ENCODE peak calls at places on chromosomes 12 and 14, in nine cellular contexts. P, C, A, L, E, T, M, I and G are unnamed samples.

GRCh38 chr14:39827901-39828655 is 395.8 kb upstream of the FBXO33 start:
- DNase-seq in P (no peak), C (no peak), A (no peak), L (no peak), E (no peak), T (no peak), M (no peak), I (no peak), G (no peak)

GRCh38 chr12:52121848-52122838 is 42.6 kb downstream of the SMIM41 start:
- DNase-seq in P (peak), C (no peak), A (peak), L (no peak), E (no peak), T (no peak), M (no peak), I (no peak), G (no peak)

GRCh38 chr12:5589055-5589454 is 157.1 kb downstream of the NTF3 start:
- DNase-seq in P (no peak), C (no peak), A (peak), L (no peak), E (no peak), T (no peak), M (no peak), I (no peak), G (no peak)

GRCh38 chr14:32711103-32711680 is 227.5 kb upstream of the NPAS3 start:
- DNase-seq in P (peak), C (no peak), A (peak), L (no peak), E (no peak), T (no peak), M (no peak), I (no peak), G (no peak)

GRCh38 chr12:32302218-32302826 is 97.0 kb upstream of the FGD4 start:
- DNase-seq in P (no peak), C (no peak), A (no peak), L (no peak), E (no peak), T (no peak), M (no peak), I (no peak), G (no peak)

GRCh38 chr12:61525331-61525730 is 734.9 kb upstream of the USP15 start:
- DNase-seq in P (no peak), C (no peak), A (no peak), L (no peak), E (no peak), T (no peak), M (no peak), I (no peak), G (no peak)

GRCh38 chr12:75658826-75659823 is 147.7 kb upstream of the KRR1 start:
- DNase-seq in P (no peak), C (no peak), A (no peak), L (no peak), E (no peak), T (no peak), M (peak), I (peak), G (no peak)

GRCh38 chr12:203462-204260 is 10.3 kb downstream of the SLC6A12 start:
- DNase-seq in P (peak), C (no peak), A (peak), L (no peak), E (no peak), T (no peak), M (no peak), I (no peak), G (no peak)

GRCh38 chr14:22390824-22391461 is 198.1 kb downstream of the DAD1 start:
- DNase-seq in P (peak), C (no peak), A (no peak), L (no peak), E (no peak), T (no peak), M (no peak), I (peak), G (no peak)

GRCh38 chr12:57737467-57738141 is 938 bp downstream of the AGAP2 start:
- DNase-seq in P (no peak), C (no peak), A (peak), L (no peak), E (no peak), T (no peak), M (no peak), I (no peak), G (no peak)

GRCh38 chr12:83461326-83461985 is 774.8 kb downstream of the TMTC2 start:
- DNase-seq in P (no peak), C (no peak), A (no peak), L (no peak), E (no peak), T (no peak), M (peak), I (no peak), G (no peak)

GRCh38 chr12:38151991-38152700 is 164.4 kb upstream of the ALG10B start:
- DNase-seq in P (no peak), C (peak), A (no peak), L (no peak), E (no peak), T (peak), M (no peak), I (no peak), G (peak)

GRCh38 chr14:51119411-51120051 is 24.6 kb upstream of the TRIM9 start:
- DNase-seq in P (no peak), C (no peak), A (no peak), L (no peak), E (no peak), T (no peak), M (no peak), I (no peak), G (no peak)

GRCh38 chr14:79587194-79587593 is 624.1 kb downstream of the DIO2 start:
- DNase-seq in P (no peak), C (no peak), A (no peak), L (no peak), E (no peak), T (no peak), M (no peak), I (no peak), G (no peak)

GRCh38 chr12:113241191-113242017 is 20.1 kb downstream of the TPCN1 start:
- DNase-seq in P (no peak), C (no peak), A (no peak), L (no peak), E (peak), T (no peak), M (peak), I (peak), G (no peak)

GRCh38 chr12:130667421-130667960 is 48.6 kb downstream of the RIMBP2 start:
- DNase-seq in P (no peak), C (no peak), A (no peak), L (no peak), E (no peak), T (no peak), M (no peak), I (no peak), G (no peak)

DNA sequence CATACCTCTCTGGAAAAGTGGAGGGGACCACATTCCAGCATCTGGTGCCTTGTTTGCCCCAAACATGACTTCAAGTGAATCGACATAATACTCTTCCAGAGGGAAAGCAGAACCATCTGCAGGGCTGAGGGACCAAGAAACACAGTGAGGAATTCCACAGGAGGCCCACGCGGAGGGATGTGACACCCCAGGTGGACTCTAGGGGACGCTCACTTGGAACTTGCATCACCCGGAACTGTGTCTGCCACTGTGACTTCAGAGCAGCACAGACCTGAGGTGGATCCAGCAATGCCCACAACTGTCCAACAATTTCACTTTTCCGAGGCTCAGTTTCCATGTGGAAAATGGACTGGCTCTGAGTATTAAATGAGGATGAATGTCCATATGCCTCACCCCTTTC is 14.3 kb upstream of the CLMN start:
- DNase-seq in P (no peak), C (no peak), A (no peak), L (no peak), E (no peak), T (no peak), M (no peak), I (no peak), G (no peak)
- TF ChIP-seq CTCF in P (no peak), C (no peak), A (no peak), L (no peak), E (no peak), T (no peak), M (no peak), I (no peak), G (no peak)

GRCh38 chr12:53737951-53738833 is 10.9 kb upstream of the CALCOCO1 start:
- DNase-seq in P (no peak), C (no peak), A (peak), L (no peak), E (no peak), T (no peak), M (no peak), I (no peak), G (no peak)
- TF ChIP-seq CTCF in P (no peak), C (no peak), A (no peak), L (no peak), E (no peak), T (no peak), M (no peak), I (no peak), G (no peak)

GRCh38 chr14:75426332-75427125 is 1.3 kb upstream of the JDP2 start:
- DNase-seq in P (no peak), C (no peak), A (no peak), L (no peak), E (no peak), T (no peak), M (no peak), I (no peak), G (no peak)
- TF ChIP-seq CTCF in P (no peak), C (no peak), A (no peak), L (no peak), E (no peak), T (no peak), M (no peak), I (no peak), G (no peak)

DNA sequence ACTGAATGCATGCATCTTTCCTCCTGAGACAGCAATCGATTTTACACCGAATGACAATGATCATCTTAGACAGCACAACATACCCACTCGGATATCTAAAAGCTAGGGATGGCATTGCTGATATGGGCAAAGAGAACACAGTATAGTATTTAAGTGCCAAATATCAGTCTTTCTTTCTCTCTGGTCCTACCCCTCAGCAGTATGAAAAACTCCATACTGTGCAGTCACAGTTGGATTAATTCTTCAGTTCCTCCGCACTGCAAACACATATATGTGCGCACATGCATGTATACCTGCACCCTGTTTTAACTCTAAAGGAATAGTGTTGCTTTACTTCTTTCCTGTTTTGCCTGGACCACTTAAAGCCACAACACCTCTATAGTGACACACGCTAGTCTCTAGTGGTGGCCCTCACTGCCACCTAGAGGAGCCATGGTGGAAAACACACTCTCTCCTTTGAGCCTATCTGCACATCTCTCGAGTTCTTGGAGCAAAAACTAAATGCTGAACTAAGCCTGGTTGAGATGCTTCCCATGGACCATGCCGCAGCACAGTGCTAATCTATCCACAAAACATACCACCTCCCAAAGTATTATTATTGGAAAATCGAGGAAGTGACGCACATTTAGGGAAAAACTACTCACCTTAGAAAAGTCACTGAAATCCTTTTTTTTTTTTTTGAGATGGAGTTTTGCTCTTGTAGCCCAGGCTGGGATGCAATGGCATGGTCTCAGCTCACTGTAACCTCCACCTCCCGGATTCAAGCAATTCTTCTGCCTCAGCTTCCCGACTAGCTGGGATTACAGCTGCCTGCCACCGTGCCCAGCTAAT is 11.9 kb downstream of the TMEM52B start:
- DNase-seq in P (peak), C (peak), A (peak), L (peak), E (no peak), T (no peak), M (no peak), I (no peak), G (no peak)
- TF ChIP-seq CTCF in P (peak), C (peak), A (peak), L (peak), E (peak), T (peak), M (peak), I (peak), G (peak)

GRCh38 chr14:35855886-35856481 is 29.8 kb downstream of the BRMS1L start:
- DNase-seq in P (no peak), C (no peak), A (no peak), L (no peak), E (no peak), T (no peak), M (no peak), I (no peak), G (no peak)
- TF ChIP-seq CTCF in P (no peak), C (no peak), A (no peak), L (no peak), E (no peak), T (no peak), M (no peak), I (no peak), G (no peak)

GRCh38 chr12:132164426-132164825 is 20.2 kb downstream of the NOC4L start:
- DNase-seq in P (no peak), C (no peak), A (no peak), L (no peak), E (no peak), T (no peak), M (no peak), I (no peak), G (no peak)

GRCh38 chr12:132162508-132163031 is 18.3 kb downstream of the NOC4L start:
- DNase-seq in P (no peak), C (no peak), A (no peak), L (no peak), E (peak), T (no peak), M (peak), I (no peak), G (no peak)

GRCh38 chr12:132165584-132165983 is 21.3 kb downstream of the NOC4L start:
- DNase-seq in P (no peak), C (no peak), A (no peak), L (no peak), E (no peak), T (no peak), M (no peak), I (no peak), G (no peak)

GRCh38 chr12:132163041-132163910 is 19.0 kb downstream of the NOC4L start:
- DNase-seq in P (no peak), C (no peak), A (no peak), L (no peak), E (no peak), T (no peak), M (no peak), I (no peak), G (no peak)

DNA sequence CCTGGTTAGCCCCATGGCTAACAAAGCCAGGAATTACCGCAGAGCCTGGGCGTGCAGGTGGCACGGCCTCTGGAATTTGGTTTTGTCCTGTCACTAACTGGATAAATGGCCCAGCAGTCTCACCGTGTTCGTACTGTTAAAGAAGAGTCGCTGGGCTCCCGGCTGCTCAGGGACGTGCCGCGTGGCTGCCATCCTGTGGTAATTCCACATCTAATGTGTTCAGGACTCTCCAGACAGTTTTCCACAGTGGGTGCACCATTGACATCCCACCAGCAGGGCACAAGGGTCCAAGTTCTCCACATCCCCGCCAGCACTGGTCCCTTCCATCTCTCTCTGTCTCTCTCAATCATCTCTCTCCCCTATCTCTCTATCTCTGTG is 19.6 kb downstream of the NOC4L start:
- DNase-seq in P (no peak), C (no peak), A (no peak), L (no peak), E (no peak), T (no peak), M (no peak), I (no peak), G (no peak)
- TF ChIP-seq CTCF in P (no peak), C (no peak), A (no peak), L (no peak), E (peak), T (no peak), M (peak), I (peak), G (no peak)

GRCh38 chr12:27808831-27809230 is 28.8 kb upstream of the MANSC4 start:
- DNase-seq in P (no peak), C (no peak), A (no peak), L (no peak), E (no peak), T (no peak), M (no peak), I (no peak), G (no peak)

GRCh38 chr12:27802936-27803335 is 22.9 kb upstream of the MANSC4 start:
- DNase-seq in P (no peak), C (no peak), A (no peak), L (no peak), E (no peak), T (no peak), M (no peak), I (no peak), G (no peak)

GRCh38 chr12:27810756-27811155 is 30.7 kb upstream of the MANSC4 start:
- DNase-seq in P (no peak), C (no peak), A (no peak), L (no peak), E (no peak), T (no peak), M (no peak), I (no peak), G (no peak)

GRCh38 chr12:27805238-27805637 is 25.2 kb upstream of the MANSC4 start:
- DNase-seq in P (no peak), C (no peak), A (no peak), L (no peak), E (no peak), T (no peak), M (no peak), I (no peak), G (no peak)

GRCh38 chr12:27807063-27807703 is 27.1 kb upstream of the MANSC4 start:
- DNase-seq in P (no peak), C (no peak), A (no peak), L (no peak), E (no peak), T (no peak), M (no peak), I (no peak), G (no peak)
- TF ChIP-seq CTCF in P (no peak), C (no peak), A (no peak), L (no peak), E (no peak), T (no peak), M (no peak), I (peak), G (no peak)

DNA sequence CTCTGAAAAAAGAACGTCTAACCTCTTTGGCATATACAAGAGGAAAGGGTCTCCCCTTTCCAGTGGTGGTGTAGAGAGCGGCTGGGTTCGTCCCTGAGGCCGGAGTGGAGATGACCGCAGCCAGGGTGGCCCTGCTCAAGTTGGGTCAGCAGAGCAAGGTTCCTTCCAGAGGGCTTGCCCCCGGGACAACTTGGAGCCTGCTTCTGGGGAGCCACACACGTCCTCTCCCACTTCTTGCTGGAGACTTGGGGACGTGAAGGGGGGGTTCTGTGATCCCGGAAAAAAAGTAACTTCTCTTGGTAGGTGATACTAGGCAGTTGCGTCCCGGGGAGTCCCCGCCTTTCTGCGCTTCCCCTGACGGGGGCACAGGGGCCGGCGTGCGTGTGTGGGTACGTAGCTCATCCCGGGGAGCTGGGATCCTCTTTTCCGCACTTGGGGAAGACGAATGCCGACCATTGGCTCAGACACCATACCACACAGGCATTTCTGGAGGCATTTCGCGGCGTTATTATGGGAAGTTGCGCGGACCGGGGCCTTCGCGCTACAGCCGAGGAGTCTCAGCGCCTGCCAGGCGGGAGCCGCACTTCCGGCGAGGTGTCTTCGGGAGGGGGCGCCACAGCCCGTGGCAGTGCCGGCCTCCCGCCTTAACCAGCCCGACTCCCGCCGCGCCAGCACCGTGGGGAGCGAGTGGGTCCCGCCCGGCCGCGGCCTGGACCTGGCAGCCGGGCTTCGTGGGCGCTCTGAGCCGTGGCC is 14.8 kb upstream of the PAX9 start:
- DNase-seq in P (no peak), C (no peak), A (peak), L (no peak), E (no peak), T (peak), M (no peak), I (no peak), G (no peak)
- TF ChIP-seq CTCF in P (no peak), C (no peak), A (no peak), L (no peak), E (peak), T (no peak), M (peak), I (peak), G (peak)